ENCODE peak calls at places on chromosomes 13 and 19, in ten cellular contexts. D is colonic mucosa; Y is stimulated activated CD8-positive, alpha-beta memory T cell treated with anti-CD3 and anti-CD28 coated beads, Interleukin-15, amount 100 ng/mL, for 1 hour; Q is pancreas; M is HuH-7.5; T is stimulated activated CD4-positive, alpha-beta T cell treated with anti-CD3 and anti-CD28 coated beads, Interleukin-15, amount 100 ng/mL, for 1 hour; O is nephron progenitor cell; V is activated T-helper 1 cell treated with Interleukin-2 at 50 U/mL for 16 hours; R is activated T-cell treated with anti-CD3 and anti-CD28 coated beads, Interleukin-2, amount 50 U/mL, for 72 hours; F is gastrocnemius medialis. W is an unnamed sample.

GRCh38 chr19:17766543-17767131 is 15.4 kb downstream of the FCHO1 start:
- DNase-seq in D (peak; percentile 96), Y (no peak), Q (peak; percentile 80), M (peak; percentile 53), T (no peak), O (peak; percentile 86), V (no peak), R (peak; percentile 41), F (peak; percentile 43), W (peak; percentile 93)

GRCh38 chr13:27774651-27775050 is 17.6 kb upstream of the GSX1 start:
- DNase-seq in D (no peak), Y (no peak), Q (no peak), M (no peak), T (no peak), O (no peak), V (no peak), R (no peak), F (no peak), W (no peak)

GRCh38 chr19:38251564-38252051 is 4.6 kb downstream of the PPP1R14A start:
- DNase-seq in D (no peak), Y (no peak), Q (no peak), M (no peak), T (no peak), O (no peak), V (no peak), R (no peak), F (peak; percentile 30), W (no peak)

GRCh38 chr13:46679369-46680180 is 117.4 kb downstream of the ESD start:
- DNase-seq in D (no peak), Y (no peak), Q (no peak), M (no peak), T (no peak), O (no peak), V (no peak), R (peak; percentile 25), F (no peak), W (no peak)

GRCh38 chr19:8096071-8096470 is 43.5 kb downstream of the CCL25 start:
- DNase-seq in D (no peak), Y (no peak), Q (no peak), M (no peak), T (no peak), O (no peak), V (no peak), R (no peak), F (no peak), W (no peak)

GRCh38 chr19:31666126-31666525 is 316.9 kb upstream of the TSHZ3 start:
- DNase-seq in D (no peak), Y (no peak), Q (no peak), M (no peak), T (no peak), O (no peak), V (no peak), R (no peak), F (no peak), W (no peak)

GRCh38 chr19:18657590-18658365 is 20.9 kb downstream of the KLHL26 start:
- DNase-seq in D (no peak), Y (no peak), Q (no peak), M (no peak), T (no peak), O (no peak), V (no peak), R (no peak), F (peak; percentile 53), W (peak; percentile 52)

GRCh38 chr13:51714663-51715168 is 89.2 kb downstream of the DHRS12 start:
- DNase-seq in D (no peak), Y (no peak), Q (no peak), M (no peak), T (no peak), O (no peak), V (no peak), R (no peak), F (no peak), W (no peak)

GRCh38 chr13:98509271-98510155 is 67.4 kb downstream of the STK24 start:
- DNase-seq in D (peak; percentile 78), Y (no peak), Q (no peak), M (no peak), T (no peak), O (no peak), V (peak; percentile 14), R (peak; percentile 61), F (peak; percentile 65), W (no peak)

GRCh38 chr19:38394488-38394887 is 6.0 kb downstream of the SPRED3 start:
- DNase-seq in D (no peak), Y (no peak), Q (no peak), M (no peak), T (peak; percentile 58), O (peak; percentile 60), V (peak; percentile 39), R (peak; percentile 86), F (no peak), W (peak; percentile 98)

GRCh38 chr19:18156841-18157464 is 4.0 kb downstream of the PIK3R2 start:
- DNase-seq in D (peak; percentile 96), Y (no peak), Q (peak; percentile 90), M (peak; percentile 99), T (no peak), O (no peak), V (no peak), R (no peak), F (peak; percentile 85), W (no peak)

GRCh38 chr13:38821753-38822551 is 135.1 kb downstream of the FREM2 start:
- DNase-seq in D (no peak), Y (no peak), Q (no peak), M (no peak), T (no peak), O (no peak), V (no peak), R (no peak), F (no peak), W (no peak)

GRCh38 chr13:92224052-92224821 is 825.8 kb downstream of the GPC5 start:
- DNase-seq in D (no peak), Y (no peak), Q (no peak), M (no peak), T (no peak), O (no peak), V (no peak), R (no peak), F (no peak), W (no peak)

GRCh38 chr19:34996978-34997640 is 3.0 kb upstream of the GRAMD1A start:
- DNase-seq in D (no peak), Y (no peak), Q (no peak), M (no peak), T (no peak), O (no peak), V (no peak), R (no peak), F (no peak), W (no peak)

GRCh38 chr19:31962565-31962996 is 382.8 kb upstream of the ZNF507 start:
- DNase-seq in D (no peak), Y (no peak), Q (no peak), M (no peak), T (no peak), O (no peak), V (no peak), R (no peak), F (no peak), W (no peak)

GRCh38 chr13:42696191-42696590 is 85.2 kb upstream of the FAM216B start:
- DNase-seq in D (no peak), Y (no peak), Q (no peak), M (no peak), T (no peak), O (no peak), V (no peak), R (no peak), F (no peak), W (no peak)

W was measured in H9.